ENCODE peak calls at places on chromosomes 16 and 17, in eight cellular contexts. Y is tibial artery, X is right atrium auricular region, E is stomach, B is GM23338, N is Peyer's patch, H is pancreas, I is ascending aorta. O is an unnamed sample. For H3K4me1, the result is how much of the 10 kb centered on the place peaks cover.

GRCh38 chr16:23125277-23125676 is 24.0 kb downstream of the USP31 start:
- DNase-seq in N (no peak), X (no peak), I (no peak), Y (no peak), B (no peak), E (no peak), H (no peak), O (no peak)

GRCh38 chr16:67825906-67826305 is 16.2 kb upstream of the THAP11 start:
- DNase-seq in X (no peak), I (no peak), Y (no peak), B (no peak), N (no peak), H (no peak), E (no peak), O (no peak)

GRCh38 chr16:11345040-11345862 is at the start of gene RMI2:
- DNase-seq in B (peak), I (peak), X (peak), E (peak), H (peak), Y (peak), N (peak), O (peak)

GRCh38 chr17:17947966-17948365 is 24.2 kb downstream of the TOM1L2 start:
- DNase-seq in E (no peak), N (no peak), H (no peak), Y (no peak), B (no peak), I (no peak), X (no peak), O (no peak)

GRCh38 chr17:81290230-81290629 is 4.9 kb downstream of the SLC38A10 start:
- DNase-seq in B (no peak), X (no peak), Y (no peak), H (no peak), I (no peak), E (no peak), N (no peak), O (no peak)

GRCh38 chr16:89268987-89269735 is 51.7 kb downstream of the ZNF778 start:
- DNase-seq in I (no peak), B (no peak), E (no peak), X (peak), Y (peak), H (no peak), N (no peak), O (no peak)

GRCh38 chr17:3963214-3964201 is 729 bp downstream of the ATP2A3 start:
- DNase-seq in I (no peak), X (no peak), B (peak), N (peak), Y (no peak), H (no peak), E (peak), O (no peak)

GRCh38 chr17:78995761-78996451 is 13.7 kb downstream of the CANT1 start:
- DNase-seq in H (no peak), Y (peak), N (peak), X (no peak), E (peak), I (peak), B (no peak), O (no peak)

GRCh38 chr16:685967-686366 is 1.8 kb upstream of the JMJD8 start:
- DNase-seq in I (no peak), E (peak), H (peak), X (no peak), B (peak), Y (no peak), N (peak), O (no peak)

GRCh38 chr16:78775161-78775561 is 675.7 kb downstream of the WWOX start:
- DNase-seq in B (no peak), H (no peak), N (no peak), Y (no peak), E (no peak), X (no peak), I (no peak), O (no peak)

GRCh38 chr16:54285414-54286066 is 1.0 kb downstream of the IRX3 start:
- DNase-seq in N (no peak), I (peak), Y (no peak), X (no peak), E (peak), H (no peak), B (peak), O (peak)

GRCh38 chr17:64984181-64984580 is 64.9 kb upstream of the LRRC37A3 start:
- DNase-seq in N (no peak), Y (no peak), E (no peak), H (no peak), I (no peak), X (no peak), B (no peak), O (no peak)

GRCh38 chr17:3747805-3748204 is 24.1 kb downstream of the HASPIN start:
- DNase-seq in N (no peak), X (no peak), I (no peak), B (no peak), Y (no peak), E (no peak), H (no peak), O (no peak)

GRCh38 chr17:65855245-65855644 is 293.8 kb upstream of the AXIN2 start:
- DNase-seq in X (no peak), E (no peak), Y (no peak), H (no peak), I (no peak), N (no peak), B (peak), O (no peak)

GRCh38 chr16:77069929-77070328 is 121.1 kb upstream of the MON1B start:
- DNase-seq in E (no peak), B (peak), I (no peak), N (no peak), X (no peak), Y (no peak), H (no peak), O (no peak)

GRCh38 chr17:36674278-36674650 is 72.9 kb downstream of the MRM1 start:
- DNase-seq in B (no peak), X (no peak), E (no peak), N (no peak), Y (no peak), H (no peak), I (no peak), O (no peak)

GRCh38 chr17:56881685-56882295 is 32.1 kb downstream of the TRIM25 start:
- DNase-seq in X (no peak), Y (no peak), H (no peak), E (no peak), N (no peak), I (no peak), B (no peak), O (no peak)

GRCh38 chr16:65658339-65659275 is 536.7 kb upstream of the CDH11 start:
- DNase-seq in X (no peak), N (no peak), B (peak), E (no peak), I (no peak), H (no peak), Y (no peak), O (no peak)

GRCh38 chr17:6374761-6375312 is 60.1 kb downstream of the AIPL1 start:
- DNase-seq in B (peak), X (no peak), Y (no peak), H (no peak), I (no peak), N (no peak), E (no peak), O (no peak)

GRCh38 chr17:61627658-61628057 is 36.6 kb upstream of the NACA2 start:
- DNase-seq in H (no peak), I (no peak), B (no peak), Y (no peak), N (no peak), E (no peak), X (no peak), O (no peak)

GRCh38 chr17:57107498-57108101 is 22.6 kb downstream of the AKAP1 start:
- DNase-seq in Y (no peak), X (no peak), I (no peak), B (no peak), E (peak), N (peak), H (no peak), O (no peak)

GRCh38 chr17:27760069-27760885 is 40.1 kb downstream of the NOS2 start:
- DNase-seq in I (peak), Y (peak), N (peak), H (peak), X (peak), E (peak), B (peak), O (peak)

GRCh38 chr17:14417336-14417735 is 116.5 kb downstream of the HS3ST3B1 start:
- DNase-seq in H (no peak), Y (no peak), B (no peak), X (no peak), I (no peak), E (no peak), N (no peak), O (no peak)

DNA sequence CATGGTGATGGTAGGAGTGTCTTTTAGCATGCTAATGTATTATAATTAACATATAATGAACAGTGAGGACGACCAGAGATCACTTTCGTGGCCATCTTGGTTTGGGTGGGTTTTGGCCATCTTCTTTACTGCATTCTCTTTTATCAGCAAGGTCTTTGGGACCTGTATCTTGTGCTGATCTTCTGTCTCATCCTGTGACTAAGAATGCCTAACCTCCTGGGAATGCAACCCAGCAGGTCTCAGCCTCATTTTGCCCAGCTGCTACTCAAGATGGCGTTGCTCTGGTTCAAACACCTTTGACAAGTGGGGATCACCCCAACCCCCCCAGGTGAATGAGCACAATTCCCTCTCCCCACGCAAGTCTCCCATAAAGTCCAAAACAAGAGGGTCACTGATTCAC is 49.3 kb upstream of the ETV4 start:
- DNase-seq in B (no peak), E (no peak), Y (no peak), X (no peak), I (no peak), H (no peak), N (no peak), O (no peak)
- H3K4me1 ChIP-seq in B (under half), E (under half), Y (under half), X (under half), I (under half), H (under half), N (under half), O (under half)

GRCh38 chr16:87344931-87345631 is 27.9 kb upstream of the C16orf95 start:
- DNase-seq in H (no peak), Y (no peak), X (peak), E (peak), B (peak), I (no peak), N (peak), O (no peak)
- H3K4me3 ChIP-seq in H (no peak), Y (no peak), X (no peak), E (no peak), B (no peak), I (no peak), N (no peak), O (peak)

GRCh38 chr17:16285646-16286008 is 67.6 kb downstream of the CENPV start:
- DNase-seq in E (no peak), N (no peak), X (no peak), Y (no peak), I (no peak), B (no peak), H (no peak), O (no peak)
- TF ChIP-seq CTCF in E (no peak), N (peak), X (peak), Y (peak), I (peak), B (peak), H (no peak), O (no peak)

DNA sequence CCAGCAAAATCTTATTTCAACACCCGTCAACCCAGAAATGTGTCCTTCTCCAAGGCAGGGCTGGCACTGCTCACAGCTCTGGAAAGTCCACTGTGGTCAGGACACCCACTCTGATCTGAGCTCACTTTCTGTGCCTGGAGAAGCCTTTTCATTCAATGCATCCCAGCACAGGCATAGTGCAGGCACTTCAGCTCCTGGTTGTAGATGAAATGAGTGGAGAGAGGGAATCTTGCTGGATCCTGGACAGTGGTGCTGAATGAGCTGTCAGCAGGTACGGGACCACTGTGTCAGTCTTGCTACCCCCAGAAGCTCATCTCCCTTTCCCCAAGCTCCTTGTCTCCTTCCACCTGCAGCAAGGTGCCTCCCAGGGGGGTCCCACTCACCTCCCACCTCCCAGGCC is 86.1 kb upstream of the SALL1 start:
- DNase-seq in H (no peak), Y (no peak), E (no peak), X (no peak), N (no peak), I (no peak), B (no peak), O (no peak)
- H3K4me1 ChIP-seq in H (under half), Y (under half), E (under half), X (under half), N (under half), I (under half), B (under half), O (under half)

GRCh38 chr17:21161498-21162393 is 35.0 kb downstream of the DHRS7B start:
- DNase-seq in I (no peak), H (no peak), E (no peak), Y (no peak), B (no peak), N (no peak), X (no peak), O (no peak)
- H3K4me3 ChIP-seq in I (peak), H (no peak), E (no peak), Y (no peak), B (no peak), N (no peak), X (no peak), O (no peak)

DNA sequence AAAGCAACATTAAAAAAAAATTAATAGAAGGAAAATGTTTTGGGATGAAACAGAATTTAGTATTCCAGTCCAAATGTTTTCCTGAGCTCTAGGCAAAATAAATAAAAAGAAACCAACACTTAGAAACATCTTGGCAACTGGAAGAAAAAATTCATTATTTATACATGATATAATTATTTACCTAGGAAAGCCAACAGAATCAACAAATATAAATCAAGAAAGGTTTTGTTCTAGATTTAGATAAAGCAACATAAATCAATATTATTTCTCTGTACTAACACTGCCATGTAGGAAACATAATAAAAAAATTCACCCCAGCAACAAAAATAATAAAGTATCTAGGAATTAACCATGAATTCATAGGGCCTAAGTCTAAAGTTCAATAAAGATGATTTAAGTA is 167.4 kb downstream of the MYO1D start:
- DNase-seq in I (no peak), H (no peak), N (no peak), X (no peak), B (no peak), Y (no peak), E (no peak), O (no peak)
- TF ChIP-seq CTCF in I (no peak), H (no peak), N (no peak), X (no peak), B (no peak), Y (no peak), E (no peak), O (no peak)

GRCh38 chr17:75776399-75777242 is 8.0 kb upstream of the UNK start:
- DNase-seq in Y (no peak), E (no peak), X (no peak), N (peak), I (peak), B (no peak), H (no peak), O (no peak)
- H3K4me1 ChIP-seq in Y (under half), E (under half), X (under half), N (under half), I (under half), B (under half), H (under half), O (under half)